ENCODE peak calls at places on chromosomes 6 and 20, in four cellular contexts. I, W, Q and R are unnamed samples.

GRCh38 chr20:37202267-37202943 is 23.1 kb upstream of the MROH8 start:
- DNase-seq in I (peak; percentile 56), W (peak; percentile 42), Q (no peak), R (peak; percentile 41)

GRCh38 chr20:44589522-44589921 is 7.1 kb downstream of the PKIG start:
- DNase-seq in I (no peak), W (no peak), Q (no peak), R (no peak)

GRCh38 chr6:119444642-119445557 is 95.3 kb upstream of the MAN1A1 start:
- DNase-seq in I (no peak), W (peak; percentile 33), Q (no peak), R (no peak)

GRCh38 chr6:109896333-109896732 is 81.8 kb upstream of the GPR6 start:
- DNase-seq in I (no peak), W (no peak), Q (no peak), R (no peak)

GRCh38 chr6:151948007-151948745 is 140.7 kb downstream of the ESR1 start:
- DNase-seq in I (peak; percentile 1), W (peak; percentile 17), Q (no peak), R (no peak)

GRCh38 chr20:23132293-23132929 is 46.3 kb upstream of the CD93 start:
- DNase-seq in I (no peak), W (no peak), Q (no peak), R (no peak)

GRCh38 chr20:36447101-36447500 is 94.2 kb upstream of the MYL9 start:
- DNase-seq in I (no peak), W (no peak), Q (no peak), R (no peak)

GRCh38 chr6:132530293-132530974 is 7.6 kb upstream of the TAAR9 start:
- DNase-seq in I (peak; percentile 86), W (peak; percentile 32), Q (peak; percentile 37), R (peak; percentile 41)

GRCh38 chr20:2280083-2280482 is 15.7 kb upstream of the TGM3 start:
- DNase-seq in I (peak; percentile 15), W (no peak), Q (no peak), R (no peak)

GRCh38 chr6:163179061-163179460 is 235.5 kb upstream of the QKI start:
- DNase-seq in I (peak; percentile 45), W (no peak), Q (no peak), R (no peak)

GRCh38 chr20:37395921-37396519 is 50.1 kb downstream of the SRC start:
- DNase-seq in I (no peak), W (no peak), Q (no peak), R (no peak)

GRCh38 chr6:161356167-161356844 is 82.4 kb upstream of the AGPAT4 start:
- DNase-seq in I (no peak), W (no peak), Q (no peak), R (no peak)

GRCh38 chr6:114952229-114952628 is 609.4 kb upstream of the HS3ST5 start:
- DNase-seq in I (no peak), W (no peak), Q (no peak), R (no peak)

GRCh38 chr6:141653590-141653989 is 479.1 kb upstream of the GJE1 start:
- DNase-seq in I (no peak), W (no peak), Q (no peak), R (no peak)

GRCh38 chr6:134291156-134291555 is 26.8 kb downstream of the SGK1 start:
- DNase-seq in I (no peak), W (no peak), Q (no peak), R (no peak)

GRCh38 chr6:158519761-158520160 is 40.1 kb upstream of the TMEM181 start:
- DNase-seq in I (no peak), W (no peak), Q (no peak), R (no peak)

GRCh38 chr20:2203436-2203835 is 92.4 kb upstream of the TGM3 start:
- DNase-seq in I (no peak), W (no peak), Q (no peak), R (no peak)

GRCh38 chr20:50837532-50838321 is 42.9 kb downstream of the BCAS4 start:
- DNase-seq in I (no peak), W (peak; percentile 71), Q (no peak), R (peak; percentile 75)

GRCh38 chr6:97591955-97592354 is 308.9 kb upstream of the MMS22L start:
- DNase-seq in I (no peak), W (no peak), Q (no peak), R (no peak)

GRCh38 chr6:131960371-131961133 is 9.4 kb upstream of the CCN2 start:
- DNase-seq in I (no peak), W (no peak), Q (no peak), R (no peak)

GRCh38 chr6:329888-330691 is 37.8 kb downstream of the DUSP22 start:
- DNase-seq in I (no peak), W (no peak), Q (no peak), R (no peak)

GRCh38 chr6:104527761-104528415 is 331.8 kb downstream of the HACE1 start:
- DNase-seq in I (peak; percentile 65), W (no peak), Q (no peak), R (no peak)

GRCh38 chr6:158629376-158630221 is 14.9 kb downstream of the DYNLT1 start:
- DNase-seq in I (no peak), W (no peak), Q (peak; percentile 16), R (peak; percentile 42)

GRCh38 chr20:45878076-45878731 is 2.8 kb upstream of the ZSWIM1 start:
- DNase-seq in I (no peak), W (no peak), Q (no peak), R (no peak)

GRCh38 chr20:5977223-5977622 is 26.8 kb downstream of the MCM8 start:
- DNase-seq in I (no peak), W (no peak), Q (no peak), R (no peak)

GRCh38 chr20:59566631-59567524 is 37.5 kb upstream of the PHACTR3 start:
- DNase-seq in I (no peak), W (no peak), Q (no peak), R (peak; percentile 24)

GRCh38 chr6:11194399-11195274 is 37.8 kb downstream of the NEDD9 start:
- DNase-seq in I (no peak), W (no peak), Q (no peak), R (no peak)

GRCh38 chr20:63497138-63497945 is 1.5 kb downstream of the EEF1A2 start:
- DNase-seq in I (no peak), W (no peak), Q (no peak), R (no peak)